ENCODE peak calls at places on chromosomes 11 and 22, in seven cellular contexts. One of them, this sample, is unnamed.

GRCh38 chr11:40787243-40787642 is 672.2 kb downstream of the LRRC4C start:
- DNase-seq in mammary epithelial cell: no peak
- DNase-seq in upper lobe of right lung: no peak
- DNase-seq in GM23338: peak; percentile 37
- DNase-seq in cardiac muscle cell: no peak
- DNase-seq in prostate gland: no peak
- DNase-seq in A549: no peak
- DNase-seq in this sample: no peak

GRCh38 chr11:121446752-121447156 is 5.4 kb upstream of the SORL1 start:
- DNase-seq in mammary epithelial cell: no peak
- DNase-seq in upper lobe of right lung: no peak
- DNase-seq in GM23338: peak; percentile 53
- DNase-seq in cardiac muscle cell: peak; percentile 19
- DNase-seq in prostate gland: no peak
- DNase-seq in A549: no peak
- DNase-seq in this sample: peak; percentile 65

GRCh38 chr11:123145220-123145619 is 49.8 kb downstream of the CLMP start:
- DNase-seq in mammary epithelial cell: peak; percentile 93
- DNase-seq in upper lobe of right lung: peak; percentile 68
- DNase-seq in GM23338: no peak
- DNase-seq in cardiac muscle cell: peak; percentile 91
- DNase-seq in prostate gland: no peak
- DNase-seq in A549: peak; percentile 94
- DNase-seq in this sample: no peak

GRCh38 chr11:65418431-65418680 is 4.2 kb upstream of the NEAT1 start:
- DNase-seq in mammary epithelial cell: no peak
- DNase-seq in upper lobe of right lung: no peak
- DNase-seq in GM23338: no peak
- DNase-seq in cardiac muscle cell: no peak
- DNase-seq in prostate gland: no peak
- DNase-seq in A549: no peak
- DNase-seq in this sample: no peak

GRCh38 chr11:108973402-108974119 is 308.7 kb downstream of the DDX10 start:
- DNase-seq in mammary epithelial cell: peak; percentile 85
- DNase-seq in upper lobe of right lung: no peak
- DNase-seq in GM23338: no peak
- DNase-seq in cardiac muscle cell: peak; percentile 82
- DNase-seq in prostate gland: no peak
- DNase-seq in A549: peak; percentile 66
- DNase-seq in this sample: peak; percentile 61

GRCh38 chr22:42397332-42398246 is 34.6 kb downstream of the NFAM1 start:
- DNase-seq in mammary epithelial cell: no peak
- DNase-seq in upper lobe of right lung: no peak
- DNase-seq in GM23338: no peak
- DNase-seq in cardiac muscle cell: no peak
- DNase-seq in prostate gland: no peak
- DNase-seq in A549: no peak
- DNase-seq in this sample: no peak

GRCh38 chr11:69232821-69233760 is 60.9 kb upstream of the MYEOV start:
- DNase-seq in mammary epithelial cell: no peak
- DNase-seq in upper lobe of right lung: no peak
- DNase-seq in GM23338: no peak
- DNase-seq in cardiac muscle cell: no peak
- DNase-seq in prostate gland: no peak
- DNase-seq in A549: no peak
- DNase-seq in this sample: no peak

GRCh38 chr11:99419991-99420390 is 399.2 kb downstream of the CNTN5 start:
- DNase-seq in mammary epithelial cell: no peak
- DNase-seq in upper lobe of right lung: no peak
- DNase-seq in GM23338: no peak
- DNase-seq in cardiac muscle cell: no peak
- DNase-seq in prostate gland: no peak
- DNase-seq in A549: no peak
- DNase-seq in this sample: no peak

GRCh38 chr22:36088292-36088691 is 59.7 kb upstream of the RBFOX2 start:
- DNase-seq in mammary epithelial cell: peak; percentile 56
- DNase-seq in upper lobe of right lung: no peak
- DNase-seq in GM23338: no peak
- DNase-seq in cardiac muscle cell: no peak
- DNase-seq in prostate gland: no peak
- DNase-seq in A549: no peak
- DNase-seq in this sample: no peak

GRCh38 chr11:108085672-108086071 is 35.7 kb upstream of the ACAT1 start:
- DNase-seq in mammary epithelial cell: no peak
- DNase-seq in upper lobe of right lung: no peak
- DNase-seq in GM23338: no peak
- DNase-seq in cardiac muscle cell: no peak
- DNase-seq in prostate gland: no peak
- DNase-seq in A549: no peak
- DNase-seq in this sample: no peak

GRCh38 chr11:1879342-1879940 is 12.3 kb downstream of the PRR33 start:
- DNase-seq in mammary epithelial cell: no peak
- DNase-seq in upper lobe of right lung: peak; percentile 60
- DNase-seq in GM23338: no peak
- DNase-seq in cardiac muscle cell: no peak
- DNase-seq in prostate gland: no peak
- DNase-seq in A549: no peak
- DNase-seq in this sample: no peak

GRCh38 chr11:98711011-98711410 is 309.7 kb upstream of the CNTN5 start:
- DNase-seq in mammary epithelial cell: no peak
- DNase-seq in upper lobe of right lung: no peak
- DNase-seq in GM23338: no peak
- DNase-seq in cardiac muscle cell: peak; percentile 62
- DNase-seq in prostate gland: no peak
- DNase-seq in A549: no peak
- DNase-seq in this sample: no peak

GRCh38 chr11:126411971-126412381 is 56.5 kb downstream of the ST3GAL4 start:
- DNase-seq in mammary epithelial cell: no peak
- DNase-seq in upper lobe of right lung: no peak
- DNase-seq in GM23338: peak; percentile 44
- DNase-seq in cardiac muscle cell: peak; percentile 72
- DNase-seq in prostate gland: no peak
- DNase-seq in A549: no peak
- DNase-seq in this sample: no peak

GRCh38 chr22:30609260-30610185 is 2.5 kb downstream of the TCN2 start:
- DNase-seq in mammary epithelial cell: peak; percentile 89
- DNase-seq in upper lobe of right lung: no peak
- DNase-seq in GM23338: peak; percentile 15
- DNase-seq in cardiac muscle cell: peak; percentile 78
- DNase-seq in prostate gland: no peak
- DNase-seq in A549: peak; percentile 59
- DNase-seq in this sample: peak; percentile 12

GRCh38 chr22:29073618-29074275 is 912 bp downstream of the KREMEN1 start:
- DNase-seq in mammary epithelial cell: no peak
- DNase-seq in upper lobe of right lung: peak; percentile 80
- DNase-seq in GM23338: peak; percentile 83
- DNase-seq in cardiac muscle cell: peak; percentile 47
- DNase-seq in prostate gland: peak; percentile 50
- DNase-seq in A549: no peak
- DNase-seq in this sample: peak; percentile 49

GRCh38 chr11:40722179-40722795 is 737.2 kb downstream of the LRRC4C start:
- DNase-seq in mammary epithelial cell: peak; percentile 28
- DNase-seq in upper lobe of right lung: no peak
- DNase-seq in GM23338: peak; percentile 78
- DNase-seq in cardiac muscle cell: peak; percentile 6
- DNase-seq in prostate gland: no peak
- DNase-seq in A549: peak; percentile 51
- DNase-seq in this sample: peak; percentile 89

GRCh38 chr11:109772846-109773400 is 320.3 kb upstream of the ZC3H12C start:
- DNase-seq in mammary epithelial cell: no peak
- DNase-seq in upper lobe of right lung: no peak
- DNase-seq in GM23338: no peak
- DNase-seq in cardiac muscle cell: no peak
- DNase-seq in prostate gland: no peak
- DNase-seq in A549: no peak
- DNase-seq in this sample: no peak

GRCh38 chr11:29962243-29962642 is 54.6 kb downstream of the KCNA4 start:
- DNase-seq in mammary epithelial cell: peak; percentile 1
- DNase-seq in upper lobe of right lung: no peak
- DNase-seq in GM23338: peak; percentile 87
- DNase-seq in cardiac muscle cell: no peak
- DNase-seq in prostate gland: no peak
- DNase-seq in A549: peak; percentile 37
- DNase-seq in this sample: peak; percentile 45

GRCh38 chr11:3161720-3162409 is 3.2 kb downstream of the OSBPL5 start:
- DNase-seq in mammary epithelial cell: no peak
- DNase-seq in upper lobe of right lung: peak; percentile 38
- DNase-seq in GM23338: no peak
- DNase-seq in cardiac muscle cell: no peak
- DNase-seq in prostate gland: no peak
- DNase-seq in A549: no peak
- DNase-seq in this sample: no peak
- H3K4me1 ChIP-seq in mammary epithelial cell: peaks cover 51% of the 10 kb centered on the region
- H3K4me1 ChIP-seq in upper lobe of right lung: peaks cover 44% of the 10 kb centered on the region
- H3K4me1 ChIP-seq in GM23338: peaks cover 18% of the 10 kb centered on the region
- H3K4me1 ChIP-seq in cardiac muscle cell: peaks cover 37% of the 10 kb centered on the region
- H3K4me1 ChIP-seq in prostate gland: peaks cover 19% of the 10 kb centered on the region
- H3K4me1 ChIP-seq in A549: peaks cover 9% of the 10 kb centered on the region
- H3K4me1 ChIP-seq in this sample: peaks cover 17% of the 10 kb centered on the region

GRCh38 chr11:72753341-72754148 is 1.3 kb upstream of the ARAP1 start:
- DNase-seq in mammary epithelial cell: no peak
- DNase-seq in upper lobe of right lung: no peak
- DNase-seq in GM23338: no peak
- DNase-seq in cardiac muscle cell: no peak
- DNase-seq in prostate gland: no peak
- DNase-seq in A549: no peak
- DNase-seq in this sample: no peak
- TF ChIP-seq CTCF in mammary epithelial cell: peak; percentile 8
- TF ChIP-seq CTCF in upper lobe of right lung: peak; percentile 19
- TF ChIP-seq CTCF in GM23338: no peak
- TF ChIP-seq CTCF in cardiac muscle cell: peak; percentile 12
- TF ChIP-seq CTCF in prostate gland: no peak
- TF ChIP-seq CTCF in A549: peak; percentile 5
- TF ChIP-seq CTCF in this sample: no peak

GRCh38 chr11:130892847-130893246 is 23.4 kb downstream of the SNX19 start:
- DNase-seq in mammary epithelial cell: no peak
- DNase-seq in upper lobe of right lung: no peak
- DNase-seq in GM23338: peak; percentile 51
- DNase-seq in cardiac muscle cell: no peak
- DNase-seq in prostate gland: no peak
- DNase-seq in A549: no peak
- DNase-seq in this sample: no peak
- H3K4me3 ChIP-seq in mammary epithelial cell: no peak overlapping the region
- H3K4me3 ChIP-seq in upper lobe of right lung: no peak overlapping the region
- H3K4me3 ChIP-seq in GM23338: no peak overlapping the region
- H3K4me3 ChIP-seq in cardiac muscle cell: no peak overlapping the region
- H3K4me3 ChIP-seq in prostate gland: no peak overlapping the region
- H3K4me3 ChIP-seq in A549: no peak overlapping the region
- H3K4me3 ChIP-seq in this sample: no peak overlapping the region

DNA sequence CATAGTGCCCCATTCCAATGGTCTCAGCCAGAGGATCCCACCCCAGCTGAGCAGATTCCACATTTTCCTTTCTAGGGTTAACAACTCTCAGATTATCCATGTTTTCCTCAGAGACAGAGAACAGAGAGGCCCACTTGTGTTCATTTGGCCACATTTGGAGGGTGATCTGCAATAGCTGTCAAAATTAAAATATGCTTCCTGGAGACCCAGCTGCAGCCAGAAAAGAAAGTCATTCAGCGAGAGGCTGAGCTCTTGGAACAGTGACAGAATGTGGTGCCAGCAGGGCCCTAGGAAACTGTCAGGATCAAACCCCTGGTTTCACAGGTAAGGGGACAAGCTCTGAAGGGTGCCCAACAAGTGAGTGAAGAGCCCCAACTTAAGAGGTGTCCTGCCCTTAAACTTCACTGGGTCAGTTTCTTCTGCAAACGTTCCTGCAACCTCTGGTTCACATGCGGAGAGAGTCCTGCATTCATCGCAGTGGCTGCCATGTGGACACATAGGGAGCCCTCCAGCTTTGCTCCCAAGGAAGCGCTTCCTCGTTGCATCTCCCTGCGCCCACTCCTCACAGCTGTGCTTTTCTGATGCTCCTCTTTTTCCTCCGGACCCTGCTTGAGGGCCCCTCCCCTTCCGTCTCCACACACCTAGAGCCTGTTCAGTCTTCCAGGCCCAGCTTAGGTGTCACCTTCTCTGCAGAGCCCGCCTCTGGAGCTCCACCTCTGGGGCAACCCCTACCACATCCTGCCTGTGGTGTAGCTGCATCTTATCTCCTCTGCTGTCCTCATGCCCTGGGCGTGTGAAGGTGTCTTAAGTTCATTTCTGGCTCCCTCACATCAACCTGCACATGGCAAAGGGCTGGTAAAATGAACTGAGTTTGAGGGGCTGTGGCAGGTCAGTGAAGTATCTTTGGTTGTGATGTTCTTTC is 3.9 kb downstream of the UCP3 start:
- DNase-seq in mammary epithelial cell: no peak
- DNase-seq in upper lobe of right lung: no peak
- DNase-seq in GM23338: no peak
- DNase-seq in cardiac muscle cell: no peak
- DNase-seq in prostate gland: no peak
- DNase-seq in A549: no peak
- DNase-seq in this sample: no peak
- H3K4me1 ChIP-seq in mammary epithelial cell: no peaks in the 10 kb centered on the region
- H3K4me1 ChIP-seq in upper lobe of right lung: no peaks in the 10 kb centered on the region
- H3K4me1 ChIP-seq in GM23338: peaks cover 2% of the 10 kb centered on the region
- H3K4me1 ChIP-seq in cardiac muscle cell: peaks cover 23% of the 10 kb centered on the region
- H3K4me1 ChIP-seq in prostate gland: no peaks in the 10 kb centered on the region
- H3K4me1 ChIP-seq in A549: no peaks in the 10 kb centered on the region
- H3K4me1 ChIP-seq in this sample: peaks cover 6% of the 10 kb centered on the region

GRCh38 chr11:71463331-71464211 is 10.6 kb downstream of the NADSYN1 start:
- DNase-seq in mammary epithelial cell: no peak
- DNase-seq in upper lobe of right lung: no peak
- DNase-seq in GM23338: no peak
- DNase-seq in cardiac muscle cell: no peak
- DNase-seq in prostate gland: no peak
- DNase-seq in A549: no peak
- DNase-seq in this sample: no peak

GRCh38 chr11:71459076-71459766 is 6.2 kb downstream of the NADSYN1 start:
- DNase-seq in mammary epithelial cell: no peak
- DNase-seq in upper lobe of right lung: no peak
- DNase-seq in GM23338: no peak
- DNase-seq in cardiac muscle cell: no peak
- DNase-seq in prostate gland: no peak
- DNase-seq in A549: no peak
- DNase-seq in this sample: no peak

GRCh38 chr11:71459767-71460320 is 6.8 kb downstream of the NADSYN1 start:
- DNase-seq in mammary epithelial cell: no peak
- DNase-seq in upper lobe of right lung: no peak
- DNase-seq in GM23338: no peak
- DNase-seq in cardiac muscle cell: no peak
- DNase-seq in prostate gland: no peak
- DNase-seq in A549: no peak
- DNase-seq in this sample: no peak

GRCh38 chr11:71462726-71463125 is 9.7 kb downstream of the NADSYN1 start:
- DNase-seq in mammary epithelial cell: no peak
- DNase-seq in upper lobe of right lung: no peak
- DNase-seq in GM23338: no peak
- DNase-seq in cardiac muscle cell: no peak
- DNase-seq in prostate gland: no peak
- DNase-seq in A549: no peak
- DNase-seq in this sample: no peak

GRCh38 chr11:71461696-71462095 is 8.7 kb downstream of the NADSYN1 start:
- DNase-seq in mammary epithelial cell: no peak
- DNase-seq in upper lobe of right lung: no peak
- DNase-seq in GM23338: no peak
- DNase-seq in cardiac muscle cell: no peak
- DNase-seq in prostate gland: no peak
- DNase-seq in A549: no peak
- DNase-seq in this sample: no peak
- TF ChIP-seq CTCF in mammary epithelial cell: no peak
- TF ChIP-seq CTCF in upper lobe of right lung: no peak
- TF ChIP-seq CTCF in GM23338: no peak
- TF ChIP-seq CTCF in cardiac muscle cell: no peak
- TF ChIP-seq CTCF in prostate gland: no peak
- TF ChIP-seq CTCF in A549: no peak
- TF ChIP-seq CTCF in this sample: no peak